ENCODE peak calls at places on chromosomes 3 and 15, in seven cellular contexts. M is A549, U is H1, R is IMR-90, G is heart left ventricle, J is adrenal gland, D is tibial nerve. H is an unnamed sample.

GRCh38 chr3:185717121-185717520 is 107.7 kb downstream of the IGF2BP2 start:
- DNase-seq in M (no peak), U (no peak), R (peak; percentile 93), G (no peak), J (no peak), D (no peak), H (no peak)

GRCh38 chr3:69740103-69741021 is 1.1 kb downstream of the MITF start:
- DNase-seq in M (no peak), U (peak; percentile 19), R (no peak), G (peak; percentile 33), J (peak; percentile 53), D (no peak), H (peak; percentile 63)

GRCh38 chr3:187261541-187261969 is 30.0 kb downstream of the MASP1 start:
- DNase-seq in M (no peak), U (no peak), R (peak; percentile 94), G (no peak), J (no peak), D (no peak), H (no peak)

GRCh38 chr15:73789491-73790240 is 36.5 kb upstream of the INSYN1 start:
- DNase-seq in M (no peak), U (no peak), R (no peak), G (no peak), J (no peak), D (no peak), H (peak; percentile 35)

GRCh38 chr3:197038604-197039003 is 9.0 kb upstream of the MELTF start:
- DNase-seq in M (no peak), U (no peak), R (no peak), G (no peak), J (no peak), D (no peak), H (no peak)

GRCh38 chr3:38644016-38644661 is 5.3 kb downstream of the SCN5A start:
- DNase-seq in M (no peak), U (no peak), R (no peak), G (no peak), J (no peak), D (no peak), H (no peak)

GRCh38 chr3:124097362-124098120 is 105.6 kb upstream of the ROPN1 start:
- DNase-seq in M (no peak), U (no peak), R (no peak), G (no peak), J (no peak), D (no peak), H (no peak)

GRCh38 chr3:1883489-1883888 is 215.2 kb upstream of the CNTN4 start:
- DNase-seq in M (no peak), U (no peak), R (no peak), G (no peak), J (no peak), D (no peak), H (no peak)

GRCh38 chr15:85624241-85624855 is 170.4 kb downstream of the KLHL25 start:
- DNase-seq in M (no peak), U (no peak), R (no peak), G (no peak), J (no peak), D (no peak), H (peak; percentile 47)

GRCh38 chr3:28053759-28054158 is 187.7 kb upstream of the CMC1 start:
- DNase-seq in M (peak; percentile 46), U (no peak), R (peak; percentile 40), G (no peak), J (no peak), D (no peak), H (no peak)

GRCh38 chr3:176814252-176814651 is 383.0 kb downstream of the TBL1XR1 start:
- DNase-seq in M (peak; percentile 39), U (peak; percentile 76), R (peak; percentile 43), G (peak; percentile 65), J (peak; percentile 63), D (peak; percentile 17), H (peak; percentile 79)

GRCh38 chr15:65071381-65071811 is 3.6 kb upstream of the RASL12 start:
- DNase-seq in M (no peak), U (no peak), R (no peak), G (peak; percentile 83), J (no peak), D (no peak), H (peak; percentile 81)

GRCh38 chr15:40955930-40956542 is 2.8 kb downstream of the CHAC1 start:
- DNase-seq in M (no peak), U (no peak), R (peak; percentile 29), G (peak; percentile 40), J (no peak), D (no peak), H (peak; percentile 45)

GRCh38 chr15:89863918-89864317 is 29.9 kb downstream of the AP3S2 start:
- DNase-seq in M (no peak), U (no peak), R (no peak), G (no peak), J (no peak), D (no peak), H (no peak)

GRCh38 chr3:140007946-140008692 is 73.1 kb downstream of the CLSTN2 start:
- DNase-seq in M (no peak), U (no peak), R (no peak), G (no peak), J (no peak), D (no peak), H (no peak)

GRCh38 chr3:100041328-100041749 is 73.0 kb downstream of the FILIP1L start:
- DNase-seq in M (peak; percentile 33), U (no peak), R (peak; percentile 91), G (no peak), J (no peak), D (no peak), H (no peak)

GRCh38 chr3:4985330-4986174 is 6.3 kb downstream of the BHLHE40 start:
- DNase-seq in M (peak; percentile 92), U (no peak), R (peak; percentile 76), G (peak; percentile 78), J (peak; percentile 83), D (no peak), H (no peak)

GRCh38 chr3:4983739-4984510 is 4.7 kb downstream of the BHLHE40 start:
- DNase-seq in M (peak; percentile 75), U (no peak), R (peak; percentile 92), G (peak; percentile 85), J (peak; percentile 61), D (no peak), H (no peak)

GRCh38 chr3:4982773-4983738 is 3.8 kb downstream of the BHLHE40 start:
- DNase-seq in M (peak; percentile 47), U (no peak), R (peak; percentile 33), G (no peak), J (peak; percentile 62), D (no peak), H (no peak)

GRCh38 chr3:4986175-4986610 is 7.0 kb downstream of the BHLHE40 start:
- DNase-seq in M (no peak), U (no peak), R (peak; percentile 64), G (no peak), J (no peak), D (no peak), H (no peak)

GRCh38 chr3:4984511-4984864 is 5.3 kb downstream of the BHLHE40 start:
- DNase-seq in M (peak; percentile 58), U (no peak), R (peak; percentile 25), G (no peak), J (no peak), D (no peak), H (no peak)
- TF ChIP-seq POLR2A in M (no peak), U (no peak), R (no peak), G (no peak), J (no peak), D (no peak), H (no peak)

DNA sequence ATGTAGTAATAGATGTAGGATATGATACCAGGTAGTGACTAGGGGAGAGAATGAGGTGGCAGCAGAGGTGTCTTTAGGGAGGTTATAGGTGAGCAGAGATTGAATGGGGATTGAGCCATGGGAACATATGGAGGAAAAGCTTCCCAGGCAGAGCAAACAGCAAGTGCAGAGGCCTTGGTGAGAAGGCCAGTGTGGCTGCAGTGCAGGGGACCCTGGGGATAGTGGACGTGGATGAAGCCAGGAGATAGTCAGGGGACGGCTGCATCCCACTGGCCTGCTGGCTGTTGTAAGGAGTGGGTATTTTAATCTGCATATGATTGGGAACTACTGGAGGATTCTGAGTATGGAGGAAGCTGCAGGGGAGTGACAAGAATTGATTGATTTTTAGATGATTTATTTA is 62.7 kb upstream of the TRAK1 start:
- DNase-seq in M (no peak), U (no peak), R (no peak), G (no peak), J (peak; percentile 18), D (no peak), H (no peak)
- H3K4me1 ChIP-seq in M (peaks cover 47% of the 10 kb centered on the region), U (peaks cover 10% of the 10 kb centered on the region), R (peaks cover 27% of the 10 kb centered on the region), G (peaks cover 87% of the 10 kb centered on the region), J (peaks cover 42% of the 10 kb centered on the region), D (peaks cover 72% of the 10 kb centered on the region), H (peaks cover 51% of the 10 kb centered on the region)

DNA sequence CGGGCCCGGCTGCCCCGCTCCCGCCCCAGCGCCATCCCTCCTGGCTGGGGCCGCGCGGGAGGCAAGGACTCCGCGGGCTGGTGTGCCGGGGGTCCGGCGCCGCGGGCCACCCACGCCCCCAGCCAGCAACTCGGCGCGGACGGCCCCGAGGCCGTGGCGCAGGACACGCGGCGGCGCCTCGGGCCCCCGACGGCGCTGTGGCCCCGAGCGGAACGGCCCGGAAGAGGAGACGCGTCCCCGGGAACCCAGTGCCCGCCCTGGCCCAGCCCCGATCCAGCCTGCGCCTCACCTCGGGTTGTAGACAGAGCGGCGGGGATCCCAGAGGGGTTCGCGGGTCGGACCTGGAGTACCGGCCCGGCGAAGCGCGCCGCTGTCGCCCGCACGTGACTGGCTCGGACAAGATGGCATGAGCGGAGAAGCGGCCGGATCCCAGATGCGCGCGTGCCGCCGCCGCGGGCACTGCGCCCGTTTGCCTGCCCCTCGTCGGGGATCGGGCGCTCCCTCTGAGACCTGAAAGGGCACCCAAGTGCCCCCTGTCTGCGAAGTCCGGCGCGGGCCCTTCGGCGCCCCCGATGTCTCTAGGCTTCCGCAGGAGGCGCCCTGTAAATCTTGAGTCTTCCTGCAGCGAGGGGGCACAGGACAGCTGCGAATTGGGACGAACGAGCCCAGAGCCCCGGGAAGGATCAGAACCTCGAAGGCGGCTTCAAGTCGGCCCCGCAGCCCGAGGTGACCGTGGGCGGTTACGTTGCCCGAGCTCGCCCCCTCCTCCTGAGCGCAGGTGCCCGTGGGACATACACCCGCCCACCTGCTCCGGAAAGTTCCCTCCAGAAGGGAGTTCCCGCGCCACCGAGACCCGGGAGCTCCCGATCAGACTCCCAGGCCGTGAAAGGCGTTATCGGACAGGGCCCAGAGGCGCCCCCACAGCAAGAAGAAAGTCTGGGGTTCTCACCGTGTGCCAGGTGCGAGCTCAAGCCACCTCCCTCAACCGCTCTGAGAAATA is 598 bp upstream of the SFMBT1 start:
- DNase-seq in M (peak; percentile 82), U (peak; percentile 66), R (peak; percentile 11), G (peak; percentile 54), J (peak; percentile 57), D (peak; percentile 30), H (peak; percentile 67)
- TF ChIP-seq POLR2A in M (no peak), U (peak; percentile 63), R (no peak), G (no peak), J (no peak), D (no peak), H (no peak)

DNA sequence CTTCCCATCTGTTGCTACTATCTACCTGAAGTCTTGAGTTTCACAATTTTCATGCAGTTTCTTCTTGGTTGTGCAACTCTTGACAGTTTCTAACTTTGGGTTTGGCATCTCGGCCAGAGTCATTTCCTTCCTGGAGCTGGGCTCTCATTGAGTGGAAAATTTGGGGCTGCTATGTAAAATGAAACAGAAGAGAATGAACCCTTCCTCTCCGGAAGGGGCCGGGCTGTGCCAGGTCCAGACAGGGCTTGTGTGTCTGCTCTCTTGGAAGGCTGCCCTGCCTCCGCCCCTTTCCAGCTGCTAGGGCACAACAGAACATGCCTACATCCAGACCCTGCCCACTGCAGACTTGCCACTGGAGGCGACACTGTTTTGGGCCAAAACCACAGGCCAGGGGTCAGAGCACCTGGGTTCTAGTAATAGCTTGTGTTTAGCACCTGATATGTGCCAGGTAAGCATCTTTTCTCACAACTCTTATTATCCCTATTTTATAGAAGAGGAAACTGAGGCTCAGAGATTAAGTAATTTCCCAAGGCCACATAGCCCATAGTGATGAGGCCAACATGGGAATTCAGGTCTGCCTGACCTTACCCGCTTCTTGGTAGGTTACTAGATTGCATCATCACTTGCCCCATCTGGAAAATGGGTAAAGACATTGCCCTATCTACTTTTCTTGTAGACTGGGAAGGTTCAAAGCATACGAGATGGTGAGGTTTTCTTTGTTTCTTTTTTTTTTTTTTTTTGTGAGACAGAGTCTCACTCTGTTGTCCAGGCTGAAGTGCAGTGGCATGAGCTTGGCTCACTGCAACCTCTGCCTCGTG is 25.0 kb downstream of the IRAK2 start:
- DNase-seq in M (peak; percentile 44), U (no peak), R (peak; percentile 28), G (peak; percentile 90), J (peak; percentile 97), D (peak; percentile 76), H (peak; percentile 81)
- H3K4me1 ChIP-seq in M (peaks cover 60% of the 10 kb centered on the region), U (no peaks in the 10 kb centered on the region), R (peaks cover 35% of the 10 kb centered on the region), G (peaks cover 72% of the 10 kb centered on the region), J (peaks cover 53% of the 10 kb centered on the region), D (peaks cover 89% of the 10 kb centered on the region), H (peaks cover 50% of the 10 kb centered on the region)

H was measured in testis.